ENCODE peak calls at places on chromosomes 16 and 17, in five cellular contexts. K is trophoblast cell, D is mesenchymal stem cell, Q is heart right ventricle, J is brain microvascular endothelial cell. Z is an unnamed sample.
A peak's percentile ranks its signal among the peaks of the same experiment; 100 is the strongest.

GRCh38 chr16:57601801-57602478 is 26.5 kb upstream of the ADGRG1 start:
- DNase-seq in K (no peak), D (no peak), Q (no peak), J (peak; percentile 30), Z (no peak)

GRCh38 chr17:69672924-69673323 is 258.4 kb downstream of the MAP2K6 start:
- DNase-seq in K (peak; percentile 82), D (peak; percentile 64), Q (no peak), J (peak; percentile 70), Z (no peak)

GRCh38 chr17:19672009-19672837 is 23.7 kb downstream of the ALDH3A2 start:
- DNase-seq in K (no peak), D (no peak), Q (peak; percentile 30), J (no peak), Z (peak; percentile 62)

GRCh38 chr16:57590654-57591085 is 37.8 kb upstream of the ADGRG1 start:
- DNase-seq in K (peak; percentile 61), D (peak; percentile 91), Q (no peak), J (peak; percentile 71), Z (no peak)

GRCh38 chr16:28592979-28593553 is 3.8 kb downstream of the SULT1A2 start:
- DNase-seq in K (no peak), D (no peak), Q (no peak), J (no peak), Z (no peak)

GRCh38 chr16:2751577-2752034 is 832 bp upstream of the SRRM2 start:
- DNase-seq in K (peak; percentile 43), D (no peak), Q (no peak), J (no peak), Z (no peak)

GRCh38 chr16:49552273-49552928 is 178.8 kb downstream of the C16orf78 start:
- DNase-seq in K (no peak), D (no peak), Q (no peak), J (no peak), Z (no peak)

GRCh38 chr17:68491381-68491849 is 20.8 kb upstream of the PRKAR1A start:
- DNase-seq in K (no peak), D (no peak), Q (no peak), J (no peak), Z (peak; percentile 49)

GRCh38 chr16:86571197-86571915 is 4.7 kb downstream of the FOXC2 start:
- DNase-seq in K (no peak), D (no peak), Q (no peak), J (no peak), Z (no peak)

GRCh38 chr17:30376621-30377452 is 1.9 kb upstream of the CPD start:
- DNase-seq in K (no peak), D (peak; percentile 89), Q (no peak), J (peak; percentile 57), Z (peak; percentile 34)

GRCh38 chr17:43667506-43668438 is 6.0 kb upstream of the MEOX1 start:
- DNase-seq in K (peak; percentile 72), D (no peak), Q (no peak), J (peak; percentile 28), Z (no peak)

GRCh38 chr17:11251561-11252107 is 10.6 kb downstream of the SHISA6 start:
- DNase-seq in K (no peak), D (no peak), Q (no peak), J (no peak), Z (no peak)

GRCh38 chr16:87570938-87571867 is 31.1 kb upstream of the JPH3 start:
- DNase-seq in K (peak; percentile 58), D (peak; percentile 75), Q (peak; percentile 58), J (no peak), Z (peak; percentile 41)

GRCh38 chr17:45287526-45288264 is 25.8 kb upstream of the SPATA32 start:
- DNase-seq in K (no peak), D (no peak), Q (no peak), J (no peak), Z (no peak)

GRCh38 chr17:57559226-57559625 is 185.9 kb downstream of the CCDC182 start:
- DNase-seq in K (no peak), D (no peak), Q (no peak), J (no peak), Z (no peak)

GRCh38 chr17:57557793-57558681 is 187.1 kb downstream of the CCDC182 start:
- DNase-seq in K (no peak), D (peak; percentile 66), Q (no peak), J (peak; percentile 78), Z (no peak)

GRCh38 chr17:57561072-57561861 is 183.8 kb downstream of the CCDC182 start:
- DNase-seq in K (no peak), D (no peak), Q (no peak), J (no peak), Z (no peak)

GRCh38 chr17:57562231-57562630 is 182.9 kb downstream of the CCDC182 start:
- DNase-seq in K (no peak), D (no peak), Q (no peak), J (no peak), Z (no peak)

DNA sequence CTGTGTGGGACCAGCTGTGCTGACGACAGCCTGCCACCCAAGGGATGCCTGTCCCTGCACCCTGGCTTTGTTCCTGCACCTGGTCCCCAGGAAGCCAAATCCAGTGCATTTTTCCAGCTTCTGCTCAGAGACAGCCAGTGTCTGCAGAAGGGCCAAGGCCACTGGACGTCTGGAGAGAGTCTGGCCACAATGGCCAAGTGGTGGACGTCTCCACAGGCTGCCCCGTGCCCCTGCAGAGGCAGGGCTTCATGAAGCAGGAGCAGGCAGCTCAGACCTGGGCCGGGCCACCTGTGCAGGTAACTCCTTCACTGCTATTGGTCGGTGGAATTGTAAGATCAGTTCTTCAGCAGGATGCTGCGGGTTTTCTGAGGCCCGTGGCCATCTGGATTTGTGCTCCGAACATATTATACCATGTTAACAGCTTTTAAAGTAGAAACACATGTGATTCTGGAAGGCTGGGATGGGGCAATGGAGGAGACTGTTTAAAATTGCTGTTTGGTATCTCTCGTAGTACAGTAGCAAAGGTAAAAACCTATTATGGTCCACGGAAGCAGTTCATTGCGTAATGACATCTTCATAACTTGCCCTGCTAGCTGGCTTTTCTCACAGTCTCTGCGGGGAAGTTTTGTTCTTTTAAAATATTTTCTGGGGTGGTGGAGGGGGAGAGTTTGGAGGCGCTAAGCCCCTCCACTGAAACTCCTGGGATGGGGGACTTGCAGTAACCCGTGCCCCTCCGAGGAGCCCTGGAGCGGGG is 185.3 kb downstream of the CCDC182 start:
- DNase-seq in K (no peak), D (no peak), Q (no peak), J (no peak), Z (no peak)
- H3K4me3 ChIP-seq in K (no peak overlapping the region), D (no peak overlapping the region), Q (no peak overlapping the region), J (no peak overlapping the region), Z (no peak overlapping the region)

GRCh38 chr16:23857901-23858300 is 22.1 kb downstream of the PRKCB start:
- DNase-seq in K (no peak), D (no peak), Q (no peak), J (no peak), Z (no peak)

GRCh38 chr16:23861874-23862273 is 26.1 kb downstream of the PRKCB start:
- DNase-seq in K (no peak), D (no peak), Q (no peak), J (no peak), Z (no peak)

GRCh38 chr16:23858496-23859062 is 22.8 kb downstream of the PRKCB start:
- DNase-seq in K (peak; percentile 8), D (no peak), Q (no peak), J (no peak), Z (no peak)

GRCh38 chr16:23857256-23857891 is 21.6 kb downstream of the PRKCB start:
- DNase-seq in K (no peak), D (no peak), Q (no peak), J (no peak), Z (no peak)

GRCh38 chr16:23859713-23860269 is 24.0 kb downstream of the PRKCB start:
- DNase-seq in K (no peak), D (no peak), Q (no peak), J (no peak), Z (no peak)
- H3K27ac ChIP-seq in K (no peak overlapping the region), D (no peak overlapping the region), Q (no peak overlapping the region), J (no peak overlapping the region), Z (no peak overlapping the region)

GRCh38 chr16:321532-321931 is 31.0 kb downstream of the AXIN1 start:
- DNase-seq in K (no peak), D (no peak), Q (no peak), J (no peak), Z (no peak)

GRCh38 chr16:325375-326155 is 27.0 kb downstream of the AXIN1 start:
- DNase-seq in K (no peak), D (no peak), Q (no peak), J (no peak), Z (no peak)

GRCh38 chr16:322476-323143 is 29.9 kb downstream of the AXIN1 start:
- DNase-seq in K (no peak), D (no peak), Q (no peak), J (no peak), Z (no peak)

GRCh38 chr16:324451-325334 is 27.8 kb downstream of the AXIN1 start:
- DNase-seq in K (peak; percentile 97), D (no peak), Q (no peak), J (no peak), Z (peak; percentile 40)

DNA sequence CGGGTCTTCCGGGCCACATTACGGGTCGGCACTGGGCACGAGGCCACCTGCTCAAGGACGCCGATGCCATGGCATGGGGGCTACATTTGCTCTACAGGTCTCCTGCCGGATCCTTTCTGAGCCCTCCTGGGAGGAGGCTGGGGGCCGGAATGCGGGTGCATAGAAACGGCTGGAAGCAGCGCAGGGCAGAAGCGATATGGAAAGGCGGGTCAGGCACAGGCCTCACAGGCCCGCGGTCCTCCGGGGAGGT is 28.4 kb downstream of the AXIN1 start:
- DNase-seq in K (no peak), D (no peak), Q (no peak), J (no peak), Z (no peak)
- H3K4me3 ChIP-seq in K (no peak overlapping the region), D (no peak overlapping the region), Q (no peak overlapping the region), J (no peak overlapping the region), Z (no peak overlapping the region)

GRCh38 chr17:60422162-60422665 is at the start of gene CHCT1:
- DNase-seq in K (no peak), D (no peak), Q (peak; percentile 17), J (no peak), Z (no peak)

GRCh38 chr17:60423865-60424264 is 1.6 kb downstream of the CHCT1 start:
- DNase-seq in K (no peak), D (no peak), Q (no peak), J (no peak), Z (no peak)

GRCh38 chr17:60416368-60416925 is 5.8 kb upstream of the CHCT1 start:
- DNase-seq in K (no peak), D (no peak), Q (no peak), J (no peak), Z (no peak)

GRCh38 chr17:60425626-60426025 is 3.3 kb downstream of the CHCT1 start:
- DNase-seq in K (no peak), D (no peak), Q (no peak), J (no peak), Z (no peak)

DNA sequence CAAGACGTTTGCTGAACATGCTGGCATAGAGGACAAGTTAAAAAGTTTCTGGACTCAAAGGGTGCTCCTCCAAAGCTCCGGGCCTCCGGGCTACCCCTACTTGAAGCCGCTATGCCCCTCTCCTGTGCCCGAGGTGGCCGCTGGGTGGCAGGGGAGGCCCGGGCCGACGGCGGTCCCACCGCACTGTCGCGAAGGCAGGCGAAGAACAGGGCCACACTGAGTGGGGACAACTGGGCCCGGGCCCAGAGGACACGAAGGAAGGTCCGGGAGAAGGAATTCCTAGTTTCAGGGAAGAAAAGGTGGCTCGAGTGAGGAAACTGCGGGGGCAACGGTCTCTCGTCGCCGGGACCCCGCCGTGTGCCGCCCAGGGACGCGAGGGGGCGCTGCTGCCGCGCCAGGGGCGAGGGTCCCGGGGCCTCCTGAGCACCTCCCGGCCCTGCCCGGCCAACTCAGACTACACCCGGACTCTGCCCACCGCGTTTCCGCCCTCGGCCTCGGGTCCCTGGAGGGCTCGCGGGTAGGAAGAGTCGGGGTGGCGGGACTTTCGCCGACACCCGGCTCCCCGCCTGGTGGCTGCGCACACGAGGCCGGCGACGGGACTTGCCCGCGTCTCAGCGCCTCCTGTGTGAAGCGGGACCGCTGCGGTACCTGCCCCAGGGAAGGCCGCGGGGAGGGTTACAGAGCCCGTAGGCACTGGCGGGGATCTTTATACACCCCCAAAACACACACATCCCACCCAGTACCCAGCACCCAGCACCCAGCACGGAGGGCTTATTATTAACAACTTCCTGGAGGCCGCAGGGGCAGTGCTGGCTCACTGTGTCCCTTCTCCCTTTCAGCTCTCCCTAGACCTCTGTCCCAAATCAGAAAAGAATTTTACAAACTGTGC is 772 bp upstream of the CHCT1 start:
- DNase-seq in K (peak; percentile 40), D (peak; percentile 76), Q (peak; percentile 76), J (peak; percentile 25), Z (peak; percentile 63)
- H3K27ac ChIP-seq in K (no peak overlapping the region), D (no peak overlapping the region), Q (no peak overlapping the region), J (no peak overlapping the region), Z (no peak overlapping the region)